ENCODE peak calls at places on chromosomes 13 and 19, in eight cellular contexts. C, Z, T, D, K, H, P and I are unnamed samples.

GRCh38 chr19:13868663-13869062 is 8.3 kb upstream of the NANOS3 start:
- DNase-seq in H (no peak), P (no peak), Z (no peak), C (no peak), D (no peak), K (no peak), T (no peak), I (no peak)

GRCh38 chr19:10214784-10215183 is 16.3 kb downstream of the S1PR2 start:
- DNase-seq in C (no peak), P (no peak), H (no peak), Z (no peak), T (no peak), K (no peak), D (no peak), I (no peak)

GRCh38 chr13:81987159-81987558 is 1646.2 kb upstream of the SPRY2 start:
- DNase-seq in Z (no peak), C (no peak), T (no peak), K (no peak), P (no peak), D (no peak), H (no peak), I (no peak)

GRCh38 chr13:39047560-39047959 is 9.3 kb downstream of the NHLRC3 start:
- DNase-seq in D (no peak), C (no peak), K (no peak), P (no peak), T (no peak), H (no peak), Z (no peak), I (no peak)

GRCh38 chr13:47109028-47109427 is 212.2 kb upstream of the HTR2A start:
- DNase-seq in T (no peak), Z (no peak), P (no peak), K (no peak), C (no peak), D (no peak), H (no peak), I (no peak)

GRCh38 chr13:30880151-30880551 is 25.9 kb upstream of the MEDAG start:
- DNase-seq in D (no peak), H (no peak), K (no peak), P (no peak), T (no peak), Z (no peak), C (no peak), I (no peak)

GRCh38 chr13:49610176-49610575 is 18.1 kb upstream of the ARL11 start:
- DNase-seq in T (no peak), H (no peak), K (no peak), Z (no peak), P (no peak), C (no peak), D (peak), I (no peak)

GRCh38 chr19:42394751-42395150 is 4.7 kb upstream of the CNFN start:
- DNase-seq in C (no peak), Z (no peak), K (no peak), H (no peak), P (no peak), T (no peak), D (no peak), I (no peak)

GRCh38 chr13:35598790-35599369 is 122.4 kb upstream of the MAB21L1 start:
- DNase-seq in T (no peak), P (no peak), K (no peak), C (no peak), D (no peak), H (no peak), Z (no peak), I (no peak)

GRCh38 chr19:57946316-57946715 is 1.2 kb downstream of the ZNF256 start:
- DNase-seq in H (no peak), D (no peak), C (no peak), K (no peak), P (no peak), T (no peak), Z (no peak), I (no peak)

GRCh38 chr19:2587001-2587719 is 111.2 kb downstream of the GADD45B start:
- DNase-seq in Z (no peak), D (no peak), C (no peak), T (no peak), P (no peak), H (no peak), K (no peak), I (no peak)

GRCh38 chr19:3163943-3164342 is 14.6 kb upstream of the S1PR4 start:
- DNase-seq in K (no peak), C (no peak), P (no peak), Z (no peak), T (no peak), H (no peak), D (no peak), I (no peak)

GRCh38 chr19:51788936-51789795 is 5.8 kb upstream of the FPR3 start:
- DNase-seq in D (no peak), P (no peak), K (no peak), C (no peak), T (no peak), Z (no peak), H (no peak), I (no peak)

GRCh38 chr19:18020212-18021067 is 12.5 kb downstream of the ARRDC2 start:
- DNase-seq in Z (no peak), T (peak), K (no peak), D (no peak), C (no peak), H (no peak), P (no peak), I (no peak)

GRCh38 chr13:42047561-42048322 is 706 bp upstream of the DGKH start:
- DNase-seq in Z (no peak), H (no peak), T (peak), P (peak), D (peak), C (peak), K (peak), I (peak)

GRCh38 chr19:679418-680286 is 3.5 kb downstream of the FSTL3 start:
- DNase-seq in T (peak), C (peak), Z (no peak), H (no peak), P (no peak), D (no peak), K (no peak), I (peak)

GRCh38 chr19:30128211-30128610 is 186.2 kb downstream of the URI1 start:
- DNase-seq in C (no peak), K (no peak), T (no peak), P (no peak), D (no peak), H (no peak), Z (no peak), I (no peak)

GRCh38 chr19:1707240-1707639 is 46.1 kb upstream of the ONECUT3 start:
- DNase-seq in Z (no peak), C (no peak), D (no peak), K (no peak), H (no peak), T (no peak), P (no peak), I (no peak)

GRCh38 chr13:97347255-97347653 is 86.7 kb upstream of the RAP2A start:
- DNase-seq in K (no peak), H (no peak), Z (no peak), D (no peak), P (no peak), T (no peak), C (no peak), I (no peak)

GRCh38 chr13:101627556-101627943 is 175.1 kb downstream of the ITGBL1 start:
- DNase-seq in D (no peak), K (no peak), Z (no peak), C (no peak), P (no peak), T (no peak), H (no peak), I (no peak)

GRCh38 chr13:99380921-99381645 is 73.9 kb upstream of the GPR183 start:
- DNase-seq in C (peak), Z (no peak), P (no peak), H (no peak), T (no peak), K (no peak), D (no peak), I (peak)

GRCh38 chr13:40598599-40598998 is 67.8 kb downstream of the FOXO1 start:
- DNase-seq in H (no peak), D (no peak), T (no peak), P (no peak), Z (no peak), K (no peak), C (no peak), I (no peak)

GRCh38 chr13:30148171-30148754 is 159.1 kb downstream of the KATNAL1 start:
- DNase-seq in D (no peak), T (no peak), K (no peak), H (no peak), C (peak), Z (no peak), P (no peak), I (peak)

GRCh38 chr19:3059653-3060052 is 2.6 kb downstream of the TLE5 start:
- DNase-seq in D (no peak), C (no peak), Z (no peak), H (no peak), K (no peak), T (no peak), P (no peak), I (no peak)

GRCh38 chr19:33673258-33673875 is 51.6 kb downstream of the CHST8 start:
- DNase-seq in H (no peak), P (no peak), K (no peak), T (no peak), C (no peak), D (no peak), Z (no peak), I (no peak)

GRCh38 chr13:110618167-110618566 is 2.8 kb downstream of the NAXD start:
- DNase-seq in C (no peak), T (no peak), D (no peak), P (no peak), K (no peak), H (no peak), Z (no peak), I (no peak)

GRCh38 chr13:72634859-72635258 is 92.6 kb downstream of the MZT1 start:
- DNase-seq in C (no peak), Z (no peak), K (no peak), H (no peak), T (no peak), P (no peak), D (no peak), I (no peak)

GRCh38 chr19:29678484-29679106 is 13.3 kb downstream of the PLEKHF1 start:
- DNase-seq in D (no peak), T (peak), Z (no peak), H (no peak), C (no peak), K (no peak), P (no peak), I (no peak)

GRCh38 chr13:104024416-104025170 is 958.4 kb upstream of the SLC10A2 start:
- DNase-seq in C (no peak), Z (no peak), D (no peak), P (no peak), H (no peak), T (no peak), K (no peak), I (no peak)